ENCODE peak calls at places on chromosomes 7 and 10, in ten cellular contexts. Z is ACHN; F is heart left ventricle; U is Calu3; B is type B pancreatic cell; C is NAMALWA; S is NCI-H1417; G is HuH-7; P is HT-29; N is effector memory CD8-positive, alpha-beta T cell. J is an unnamed sample.

GRCh38 chr7:112362796-112363195 is 87.5 kb upstream of the IFRD1 start:
- DNase-seq in Z (no peak), F (no peak), U (no peak), B (no peak), C (no peak), S (peak; percentile 94), G (no peak), P (no peak), N (no peak), J (no peak)

GRCh38 chr10:9228770-9229169 is 1174.3 kb downstream of the GATA3 start:
- DNase-seq in Z (no peak), F (no peak), U (no peak), B (no peak), C (no peak), S (no peak), G (no peak), P (no peak), N (no peak), J (no peak)

GRCh38 chr10:84543948-84544347 is 215.6 kb downstream of the CCSER2 start:
- DNase-seq in Z (no peak), F (no peak), U (no peak), B (no peak), C (no peak), S (no peak), G (no peak), P (no peak), N (no peak), J (no peak)

GRCh38 chr10:113709221-113709838 is 29.6 kb downstream of the CASP7 start:
- DNase-seq in Z (peak; percentile 45), F (no peak), U (no peak), B (no peak), C (no peak), S (peak; percentile 86), G (no peak), P (no peak), N (no peak), J (no peak)

GRCh38 chr7:79430391-79430790 is 23.1 kb downstream of the MAGI2 start:
- DNase-seq in Z (no peak), F (no peak), U (no peak), B (no peak), C (no peak), S (no peak), G (no peak), P (no peak), N (no peak), J (no peak)

GRCh38 chr10:68172324-68172723 is 59.6 kb downstream of the ATOH7 start:
- DNase-seq in Z (peak; percentile 92), F (no peak), U (no peak), B (no peak), C (peak; percentile 17), S (no peak), G (no peak), P (no peak), N (no peak), J (peak; percentile 75)

GRCh38 chr7:26620352-26620751 is 244.0 kb downstream of the SKAP2 start:
- DNase-seq in Z (peak; percentile 91), F (no peak), U (peak; percentile 54), B (peak; percentile 61), C (peak; percentile 20), S (no peak), G (no peak), P (peak; percentile 71), N (no peak), J (peak; percentile 23)

GRCh38 chr10:5565671-5566581 is 41.2 kb downstream of the CALML3 start:
- DNase-seq in Z (no peak), F (no peak), U (no peak), B (no peak), C (no peak), S (no peak), G (no peak), P (no peak), N (no peak), J (no peak)

GRCh38 chr7:4725014-4725951 is 43.2 kb downstream of the FOXK1 start:
- DNase-seq in Z (peak; percentile 93), F (peak; percentile 84), U (peak; percentile 79), B (no peak), C (no peak), S (peak; percentile 89), G (no peak), P (peak; percentile 83), N (peak; percentile 16), J (peak; percentile 48)

GRCh38 chr7:55055479-55055878 is 36.7 kb downstream of the EGFR start:
- DNase-seq in Z (no peak), F (no peak), U (no peak), B (no peak), C (no peak), S (no peak), G (no peak), P (no peak), N (no peak), J (no peak)

GRCh38 chr10:119483839-119484238 is 58.7 kb downstream of the RGS10 start:
- DNase-seq in Z (no peak), F (no peak), U (no peak), B (no peak), C (no peak), S (no peak), G (no peak), P (no peak), N (no peak), J (no peak)

GRCh38 chr10:91328320-91328984 is 81.7 kb upstream of the HECTD2 start:
- DNase-seq in Z (no peak), F (no peak), U (no peak), B (no peak), C (no peak), S (no peak), G (no peak), P (no peak), N (no peak), J (no peak)

GRCh38 chr10:91598211-91598981 is 34.5 kb downstream of the PPP1R3C start:
- DNase-seq in Z (peak; percentile 72), F (no peak), U (peak; percentile 11), B (no peak), C (no peak), S (no peak), G (no peak), P (peak; percentile 66), N (no peak), J (no peak)

GRCh38 chr7:11831727-11832495 is at the start of gene THSD7A:
- DNase-seq in Z (peak; percentile 39), F (peak; percentile 32), U (peak; percentile 81), B (peak; percentile 74), C (peak; percentile 65), S (peak; percentile 87), G (peak; percentile 71), P (peak; percentile 53), N (no peak), J (no peak)